ENCODE peak calls at places on chromosomes 13 and 19, in eight cellular contexts. One of them, this sample, is unnamed.

GRCh38 chr19:46386996-46387712 is 26.2 kb downstream of the CCDC8 start:
- DNase-seq in WTC11: no peak
- DNase-seq in endodermal cell: no peak
- DNase-seq in fibroblast of lung: no peak
- DNase-seq in GM20000: no peak
- DNase-seq in OCI-LY7: no peak
- DNase-seq in glutamatergic neuron: no peak
- DNase-seq in lower leg skin: no peak
- DNase-seq in this sample: no peak

GRCh38 chr13:92346046-92346445 is 880.6 kb upstream of the GPC6 start:
- DNase-seq in glutamatergic neuron: no peak
- DNase-seq in endodermal cell: no peak
- DNase-seq in WTC11: no peak
- DNase-seq in fibroblast of lung: no peak
- DNase-seq in lower leg skin: no peak
- DNase-seq in GM20000: no peak
- DNase-seq in OCI-LY7: no peak
- DNase-seq in this sample: no peak

GRCh38 chr19:54530866-54531265 is 28.2 kb downstream of the LAIR2 start:
- DNase-seq in glutamatergic neuron: no peak
- DNase-seq in GM20000: no peak
- DNase-seq in endodermal cell: no peak
- DNase-seq in OCI-LY7: no peak
- DNase-seq in lower leg skin: no peak
- DNase-seq in fibroblast of lung: no peak
- DNase-seq in WTC11: no peak
- DNase-seq in this sample: no peak

GRCh38 chr19:46639356-46640061 is 3.5 kb upstream of the GNG8 start:
- DNase-seq in GM20000: peak
- DNase-seq in endodermal cell: no peak
- DNase-seq in glutamatergic neuron: no peak
- DNase-seq in WTC11: no peak
- DNase-seq in OCI-LY7: no peak
- DNase-seq in lower leg skin: no peak
- DNase-seq in fibroblast of lung: peak
- DNase-seq in this sample: peak

GRCh38 chr13:48750588-48751383 is 97.1 kb downstream of the CYSLTR2 start:
- DNase-seq in endodermal cell: no peak
- DNase-seq in WTC11: no peak
- DNase-seq in glutamatergic neuron: no peak
- DNase-seq in fibroblast of lung: peak
- DNase-seq in lower leg skin: peak
- DNase-seq in OCI-LY7: no peak
- DNase-seq in GM20000: no peak
- DNase-seq in this sample: no peak

GRCh38 chr19:49997709-49998108 is 27.5 kb downstream of the VRK3 start:
- DNase-seq in GM20000: peak
- DNase-seq in fibroblast of lung: peak
- DNase-seq in OCI-LY7: peak
- DNase-seq in endodermal cell: peak
- DNase-seq in WTC11: peak
- DNase-seq in lower leg skin: no peak
- DNase-seq in glutamatergic neuron: no peak
- DNase-seq in this sample: no peak

GRCh38 chr13:36282818-36283432 is 14.7 kb downstream of the CCDC169 start:
- DNase-seq in WTC11: no peak
- DNase-seq in OCI-LY7: peak
- DNase-seq in endodermal cell: no peak
- DNase-seq in GM20000: peak
- DNase-seq in fibroblast of lung: peak
- DNase-seq in lower leg skin: no peak
- DNase-seq in glutamatergic neuron: no peak
- DNase-seq in this sample: no peak

GRCh38 chr13:31638577-31638976 is 100.7 kb upstream of the RXFP2 start:
- DNase-seq in fibroblast of lung: peak
- DNase-seq in endodermal cell: no peak
- DNase-seq in WTC11: no peak
- DNase-seq in glutamatergic neuron: no peak
- DNase-seq in OCI-LY7: no peak
- DNase-seq in lower leg skin: no peak
- DNase-seq in GM20000: no peak
- DNase-seq in this sample: no peak

GRCh38 chr19:28066988-28067387 is 1146.0 kb downstream of the UQCRFS1 start:
- DNase-seq in OCI-LY7: no peak
- DNase-seq in endodermal cell: no peak
- DNase-seq in GM20000: no peak
- DNase-seq in glutamatergic neuron: no peak
- DNase-seq in lower leg skin: no peak
- DNase-seq in WTC11: no peak
- DNase-seq in fibroblast of lung: no peak
- DNase-seq in this sample: no peak

GRCh38 chr13:21625366-21625765 is 21.4 kb upstream of the MICU2 start:
- DNase-seq in fibroblast of lung: peak
- DNase-seq in lower leg skin: no peak
- DNase-seq in WTC11: no peak
- DNase-seq in OCI-LY7: peak
- DNase-seq in glutamatergic neuron: no peak
- DNase-seq in endodermal cell: no peak
- DNase-seq in GM20000: peak
- DNase-seq in this sample: no peak

GRCh38 chr13:64239372-64239771 is 2823.7 kb upstream of the PCDH20 start:
- DNase-seq in endodermal cell: no peak
- DNase-seq in OCI-LY7: no peak
- DNase-seq in lower leg skin: no peak
- DNase-seq in WTC11: no peak
- DNase-seq in GM20000: no peak
- DNase-seq in fibroblast of lung: peak
- DNase-seq in glutamatergic neuron: no peak
- DNase-seq in this sample: no peak

GRCh38 chr13:114115191-114115671 is 17.2 kb downstream of the RASA3 start:
- DNase-seq in glutamatergic neuron: no peak
- DNase-seq in fibroblast of lung: peak
- DNase-seq in GM20000: no peak
- DNase-seq in endodermal cell: peak
- DNase-seq in OCI-LY7: no peak
- DNase-seq in lower leg skin: no peak
- DNase-seq in WTC11: peak
- DNase-seq in this sample: no peak

GRCh38 chr13:25391932-25392331 is 20.2 kb downstream of the ATP8A2 start:
- DNase-seq in fibroblast of lung: no peak
- DNase-seq in endodermal cell: no peak
- DNase-seq in glutamatergic neuron: no peak
- DNase-seq in WTC11: no peak
- DNase-seq in lower leg skin: no peak
- DNase-seq in GM20000: no peak
- DNase-seq in OCI-LY7: no peak
- DNase-seq in this sample: no peak

GRCh38 chr13:25397763-25398162 is 26.0 kb downstream of the ATP8A2 start:
- DNase-seq in endodermal cell: peak
- DNase-seq in fibroblast of lung: no peak
- DNase-seq in GM20000: no peak
- DNase-seq in WTC11: no peak
- DNase-seq in glutamatergic neuron: no peak
- DNase-seq in OCI-LY7: no peak
- DNase-seq in lower leg skin: no peak
- DNase-seq in this sample: no peak

DNA sequence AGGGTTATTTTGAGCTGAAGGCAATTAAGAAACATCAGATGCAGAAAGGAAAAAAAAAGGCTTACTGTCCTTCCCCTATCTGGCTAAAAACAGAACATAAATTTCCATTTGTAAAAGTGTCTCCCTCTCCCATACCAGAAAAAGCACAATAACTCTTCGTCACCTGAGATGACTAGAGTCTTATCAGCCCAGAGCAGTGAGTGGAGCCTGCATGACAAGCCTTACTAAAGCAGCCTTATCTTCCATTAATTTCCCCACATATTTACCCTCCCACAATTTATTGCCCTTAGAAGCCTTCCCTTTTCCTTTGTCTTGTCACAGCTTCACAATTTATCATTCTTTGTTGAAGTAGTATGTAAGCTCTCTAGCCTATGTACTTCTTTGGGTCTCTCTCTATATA is 22.9 kb downstream of the ATP8A2 start:
- DNase-seq in endodermal cell: no peak
- DNase-seq in lower leg skin: no peak
- DNase-seq in WTC11: no peak
- DNase-seq in OCI-LY7: no peak
- DNase-seq in GM20000: no peak
- DNase-seq in glutamatergic neuron: no peak
- DNase-seq in fibroblast of lung: no peak
- DNase-seq in this sample: no peak
- TF ChIP-seq CTCF in endodermal cell: no peak
- TF ChIP-seq CTCF in lower leg skin: no peak
- TF ChIP-seq CTCF in WTC11: no peak
- TF ChIP-seq CTCF in OCI-LY7: no peak
- TF ChIP-seq CTCF in GM20000: no peak
- TF ChIP-seq CTCF in glutamatergic neuron: no peak
- TF ChIP-seq CTCF in fibroblast of lung: no peak
- TF ChIP-seq CTCF in this sample: no peak

GRCh38 chr13:83709751-83710515 is 172.3 kb downstream of the SLITRK1 start:
- DNase-seq in OCI-LY7: no peak
- DNase-seq in glutamatergic neuron: no peak
- DNase-seq in fibroblast of lung: no peak
- DNase-seq in WTC11: no peak
- DNase-seq in lower leg skin: no peak
- DNase-seq in endodermal cell: no peak
- DNase-seq in GM20000: no peak
- DNase-seq in this sample: no peak
- TF ChIP-seq CTCF in OCI-LY7: no peak
- TF ChIP-seq CTCF in glutamatergic neuron: no peak
- TF ChIP-seq CTCF in fibroblast of lung: no peak
- TF ChIP-seq CTCF in WTC11: no peak
- TF ChIP-seq CTCF in lower leg skin: no peak
- TF ChIP-seq CTCF in endodermal cell: no peak
- TF ChIP-seq CTCF in GM20000: no peak
- TF ChIP-seq CTCF in this sample: no peak

GRCh38 chr13:77084755-77085154 is 57.8 kb upstream of the FBXL3 start:
- DNase-seq in endodermal cell: no peak
- DNase-seq in GM20000: no peak
- DNase-seq in glutamatergic neuron: no peak
- DNase-seq in OCI-LY7: no peak
- DNase-seq in lower leg skin: no peak
- DNase-seq in WTC11: no peak
- DNase-seq in fibroblast of lung: no peak
- DNase-seq in this sample: no peak
- TF ChIP-seq CTCF in endodermal cell: no peak
- TF ChIP-seq CTCF in GM20000: no peak
- TF ChIP-seq CTCF in glutamatergic neuron: no peak
- TF ChIP-seq CTCF in OCI-LY7: no peak
- TF ChIP-seq CTCF in lower leg skin: no peak
- TF ChIP-seq CTCF in WTC11: no peak
- TF ChIP-seq CTCF in fibroblast of lung: no peak
- TF ChIP-seq CTCF in this sample: no peak

GRCh38 chr13:110565296-110565695 is 3.8 kb upstream of the RAB20 start:
- DNase-seq in endodermal cell: peak
- DNase-seq in WTC11: no peak
- DNase-seq in GM20000: no peak
- DNase-seq in fibroblast of lung: no peak
- DNase-seq in OCI-LY7: no peak
- DNase-seq in glutamatergic neuron: no peak
- DNase-seq in lower leg skin: no peak
- DNase-seq in this sample: no peak
- TF ChIP-seq CTCF in endodermal cell: peak
- TF ChIP-seq CTCF in WTC11: no peak
- TF ChIP-seq CTCF in GM20000: no peak
- TF ChIP-seq CTCF in fibroblast of lung: no peak
- TF ChIP-seq CTCF in OCI-LY7: peak
- TF ChIP-seq CTCF in glutamatergic neuron: no peak
- TF ChIP-seq CTCF in lower leg skin: no peak
- TF ChIP-seq CTCF in this sample: peak

DNA sequence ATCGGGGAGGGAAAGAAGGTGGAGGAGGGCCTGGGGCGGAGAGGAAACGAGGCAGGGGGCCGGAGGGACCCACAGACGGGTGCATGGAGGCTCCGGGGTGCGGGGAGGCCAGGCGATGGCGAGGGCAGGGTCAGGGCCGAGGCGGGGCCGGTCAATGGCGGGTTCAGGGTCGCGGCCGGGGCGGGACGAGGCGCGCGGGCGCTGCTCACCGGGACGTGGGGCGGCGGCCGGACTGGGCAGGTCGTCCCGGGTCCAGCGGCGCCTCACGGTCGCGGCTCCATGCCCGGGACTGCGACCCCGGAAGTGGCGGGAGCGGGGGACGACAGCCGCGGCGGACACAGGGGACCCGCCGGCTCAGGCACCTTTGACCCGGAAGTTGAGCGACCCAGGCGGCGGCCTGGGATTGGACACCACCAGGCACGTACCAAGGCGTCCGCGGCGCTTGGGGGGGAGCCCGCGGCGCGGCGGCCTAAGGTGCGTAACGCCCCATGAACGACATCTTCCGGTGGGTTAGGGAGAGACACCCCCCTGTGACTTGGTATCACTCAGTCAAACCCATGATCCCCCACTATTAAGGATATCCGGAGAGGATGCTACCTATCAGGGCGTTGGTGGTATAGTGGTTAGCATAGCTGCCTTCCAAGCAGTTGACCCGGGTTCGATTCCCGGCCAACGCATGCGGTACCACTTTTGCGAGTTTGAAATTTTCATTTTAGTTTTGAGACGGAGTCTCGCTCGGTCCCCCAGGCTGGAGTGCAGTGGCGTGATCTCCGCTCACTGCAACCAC is at the start of gene DPP9:
- DNase-seq in fibroblast of lung: peak
- DNase-seq in lower leg skin: peak
- DNase-seq in OCI-LY7: peak
- DNase-seq in GM20000: peak
- DNase-seq in WTC11: peak
- DNase-seq in glutamatergic neuron: peak
- DNase-seq in endodermal cell: peak
- DNase-seq in this sample: peak
- TF ChIP-seq CTCF in fibroblast of lung: no peak
- TF ChIP-seq CTCF in lower leg skin: no peak
- TF ChIP-seq CTCF in OCI-LY7: no peak
- TF ChIP-seq CTCF in GM20000: no peak
- TF ChIP-seq CTCF in WTC11: no peak
- TF ChIP-seq CTCF in glutamatergic neuron: peak
- TF ChIP-seq CTCF in endodermal cell: no peak
- TF ChIP-seq CTCF in this sample: peak

DNA sequence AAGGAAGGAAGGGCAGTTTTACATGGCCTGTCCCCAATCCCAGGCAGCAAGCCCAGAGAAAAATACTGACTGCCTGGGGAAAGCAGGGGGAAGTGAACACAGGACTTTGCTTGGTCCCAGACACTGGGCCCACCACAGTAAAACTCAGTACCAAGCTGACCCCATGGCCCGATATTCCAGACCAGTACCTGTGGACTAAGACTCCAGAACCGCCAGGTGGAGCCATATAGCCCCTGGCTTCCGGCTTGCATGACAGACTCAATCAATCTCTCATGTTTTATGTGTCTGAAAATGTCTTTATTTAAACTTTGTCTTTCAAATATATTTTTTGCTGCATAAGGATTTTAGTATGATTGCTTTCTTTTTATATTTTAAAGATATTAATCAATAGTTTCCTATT is 767.9 kb upstream of the SLITRK6 start:
- DNase-seq in fibroblast of lung: no peak
- DNase-seq in GM20000: no peak
- DNase-seq in OCI-LY7: peak
- DNase-seq in glutamatergic neuron: no peak
- DNase-seq in WTC11: peak
- DNase-seq in endodermal cell: peak
- DNase-seq in lower leg skin: no peak
- DNase-seq in this sample: no peak
- TF ChIP-seq CTCF in fibroblast of lung: no peak
- TF ChIP-seq CTCF in GM20000: no peak
- TF ChIP-seq CTCF in OCI-LY7: peak
- TF ChIP-seq CTCF in glutamatergic neuron: no peak
- TF ChIP-seq CTCF in WTC11: no peak
- TF ChIP-seq CTCF in endodermal cell: peak
- TF ChIP-seq CTCF in lower leg skin: no peak
- TF ChIP-seq CTCF in this sample: peak

GRCh38 chr13:73849292-73849691 is 284.9 kb downstream of the KLF12 start:
- DNase-seq in lower leg skin: no peak
- DNase-seq in glutamatergic neuron: no peak
- DNase-seq in fibroblast of lung: peak
- DNase-seq in endodermal cell: peak
- DNase-seq in OCI-LY7: peak
- DNase-seq in WTC11: peak
- DNase-seq in GM20000: no peak
- DNase-seq in this sample: no peak
- TF ChIP-seq CTCF in lower leg skin: no peak
- TF ChIP-seq CTCF in glutamatergic neuron: peak
- TF ChIP-seq CTCF in fibroblast of lung: peak
- TF ChIP-seq CTCF in endodermal cell: peak
- TF ChIP-seq CTCF in OCI-LY7: peak
- TF ChIP-seq CTCF in WTC11: peak
- TF ChIP-seq CTCF in GM20000: no peak
- TF ChIP-seq CTCF in this sample: peak